ENCODE peak calls at places on chromosomes 7 and 10, in six cellular contexts. L, O, V, M, C and W are unnamed samples.

GRCh38 chr7:158343526-158343925 is 244.1 kb downstream of the PTPRN2 start:
- DNase-seq in M (no peak), O (no peak), L (no peak), V (no peak), C (no peak), W (no peak)

GRCh38 chr7:74343281-74344127 is 54.3 kb downstream of the CLIP2 start:
- DNase-seq in V (no peak), O (no peak), M (no peak), C (no peak), L (peak), W (no peak)

GRCh38 chr10:78900715-78901430 is 167.9 kb upstream of the ZMIZ1 start:
- DNase-seq in O (no peak), M (no peak), L (no peak), V (no peak), C (no peak), W (peak)

GRCh38 chr10:122445904-122446303 is 8.5 kb upstream of the ARMS2 start:
- DNase-seq in C (peak), L (no peak), V (no peak), M (no peak), O (no peak), W (no peak)

GRCh38 chr7:64630496-64630895 is 35.4 kb upstream of the ZNF107 start:
- DNase-seq in M (no peak), C (peak), V (no peak), O (peak), L (no peak), W (no peak)

GRCh38 chr7:142886866-142887265 is 1.3 kb upstream of the TRPV6 start:
- DNase-seq in L (no peak), V (no peak), M (no peak), C (no peak), O (no peak), W (peak)

GRCh38 chr10:79022565-79023488 is 45.9 kb upstream of the ZMIZ1 start:
- DNase-seq in L (no peak), O (peak), C (peak), V (no peak), M (no peak), W (no peak)

GRCh38 chr10:119191881-119192280 is 13.3 kb upstream of the PRDX3 start:
- DNase-seq in O (no peak), C (no peak), V (no peak), L (peak), M (no peak), W (no peak)

GRCh38 chr7:25790261-25790660 is 361.7 kb upstream of the NFE2L3 start:
- DNase-seq in M (no peak), C (no peak), L (peak), V (no peak), O (no peak), W (no peak)

GRCh38 chr10:133388265-133388972 is 5.5 kb upstream of the MTG1 start:
- DNase-seq in M (no peak), C (no peak), O (no peak), L (no peak), V (no peak), W (peak)

GRCh38 chr10:46037107-46037900 is 6.9 kb upstream of the NCOA4 start:
- DNase-seq in C (no peak), M (no peak), L (no peak), O (no peak), V (no peak), W (no peak)

GRCh38 chr10:53903756-53904155 is 897.3 kb downstream of the PCDH15 start:
- DNase-seq in L (peak), V (no peak), C (no peak), M (no peak), O (no peak), W (no peak)

GRCh38 chr10:90484518-90484917 is 373.3 kb downstream of the HTR7 start:
- DNase-seq in L (peak), M (no peak), O (no peak), V (no peak), C (no peak), W (no peak)

GRCh38 chr10:24541239-24541753 is 182.4 kb downstream of the ARHGAP21 start:
- DNase-seq in L (peak), M (no peak), V (no peak), C (no peak), O (no peak), W (peak)

GRCh38 chr10:65968871-65969270 is 957.0 kb upstream of the LRRTM3 start:
- DNase-seq in V (no peak), L (no peak), O (no peak), C (no peak), M (no peak), W (no peak)

GRCh38 chr7:138980575-138981285 is 459 bp downstream of the KIAA1549 start:
- DNase-seq in V (no peak), M (peak), O (no peak), C (peak), L (peak), W (no peak)

GRCh38 chr7:28081016-28081415 is 99.6 kb downstream of the JAZF1 start:
- DNase-seq in O (no peak), C (no peak), M (no peak), V (no peak), L (no peak), W (no peak)

GRCh38 chr10:97483526-97483925 is 14.7 kb downstream of the MMS19 start:
- DNase-seq in C (no peak), L (peak), V (no peak), M (no peak), O (no peak), W (no peak)

GRCh38 chr10:7405637-7406036 is 5.2 kb downstream of the SFMBT2 start:
- DNase-seq in L (peak), O (no peak), M (no peak), V (peak), C (no peak), W (no peak)